ENCODE peak calls at places on chromosomes 2 and 18, in ten cellular contexts. C is CD4-positive, CD25-positive, alpha-beta regulatory T cell; M is IMR-90; I is hepatocyte; J is CD8-positive, alpha-beta memory T cell; A is heart right ventricle; O is adrenal gland; X is lower lobe of right lung; Y is aorta; H is A549. Q is an unnamed sample. For H3K9me3, the result is how much of the 10 kb centered on the place peaks cover.

GRCh38 chr2:144456680-144457079 is 63.2 kb downstream of the ZEB2 start:
- DNase-seq in C (no peak), M (peak), I (peak), J (no peak), A (peak), O (peak), X (no peak), Y (peak), H (peak), Q (no peak)

GRCh38 chr2:178523596-178524134 is 43.4 kb downstream of the PLEKHA3 start:
- DNase-seq in C (no peak), M (peak), I (peak), J (peak), A (no peak), O (no peak), X (no peak), Y (no peak), H (peak), Q (no peak)

GRCh38 chr2:64003239-64003638 is 16.0 kb downstream of the VPS54 start:
- DNase-seq in C (no peak), M (no peak), I (no peak), J (no peak), A (no peak), O (no peak), X (no peak), Y (no peak), H (no peak), Q (no peak)

GRCh38 chr2:199282309-199282708 is 175.4 kb downstream of the SATB2 start:
- DNase-seq in C (no peak), M (no peak), I (no peak), J (no peak), A (no peak), O (no peak), X (no peak), Y (no peak), H (no peak), Q (no peak)

GRCh38 chr2:241636182-241636982 is 576 bp downstream of the THAP4 start:
- DNase-seq in C (no peak), M (peak), I (peak), J (peak), A (peak), O (peak), X (peak), Y (peak), H (peak), Q (no peak)

GRCh38 chr2:224938670-224939309 is 103.5 kb downstream of the DOCK10 start:
- DNase-seq in C (no peak), M (peak), I (no peak), J (peak), A (no peak), O (no peak), X (no peak), Y (no peak), H (no peak), Q (no peak)

GRCh38 chr2:186256540-186256939 is 229.5 kb upstream of the ZC3H15 start:
- DNase-seq in C (no peak), M (peak), I (peak), J (no peak), A (no peak), O (no peak), X (no peak), Y (no peak), H (peak), Q (no peak)

GRCh38 chr2:74206180-74206688 is 7.8 kb downstream of the MTHFD2 start:
- DNase-seq in C (peak), M (peak), I (peak), J (peak), A (no peak), O (no peak), X (no peak), Y (no peak), H (no peak), Q (peak)

GRCh38 chr18:10286580-10287150 is 167.8 kb upstream of the APCDD1 start:
- DNase-seq in C (no peak), M (no peak), I (no peak), J (no peak), A (no peak), O (no peak), X (no peak), Y (no peak), H (no peak), Q (no peak)

GRCh38 chr2:26696352-26696816 is 3.9 kb downstream of the KCNK3 start:
- DNase-seq in C (no peak), M (peak), I (peak), J (no peak), A (no peak), O (peak), X (no peak), Y (peak), H (peak), Q (no peak)

GRCh38 chr2:197042613-197043248 is 116.2 kb upstream of the PGAP1 start:
- DNase-seq in C (no peak), M (peak), I (no peak), J (no peak), A (no peak), O (no peak), X (no peak), Y (no peak), H (no peak), Q (no peak)

GRCh38 chr2:39668576-39668975 is 2.9 kb downstream of the TMEM178A start:
- DNase-seq in C (no peak), M (no peak), I (no peak), J (no peak), A (no peak), O (no peak), X (no peak), Y (no peak), H (no peak), Q (no peak)

GRCh38 chr18:59022167-59022945 is 117.3 kb upstream of the SEC11C start:
- DNase-seq in C (no peak), M (no peak), I (no peak), J (no peak), A (no peak), O (no peak), X (no peak), Y (peak), H (no peak), Q (no peak)

GRCh38 chr2:58553937-58554336 is 312.8 kb upstream of the FANCL start:
- DNase-seq in C (no peak), M (no peak), I (no peak), J (no peak), A (no peak), O (no peak), X (no peak), Y (no peak), H (no peak), Q (no peak)

GRCh38 chr2:219109468-219109867 is 48.7 kb upstream of the IHH start:
- DNase-seq in C (no peak), M (no peak), I (peak), J (peak), A (no peak), O (no peak), X (peak), Y (no peak), H (no peak), Q (no peak)

GRCh38 chr2:174775586-174775985 is 11.3 kb upstream of the CHRNA1 start:
- DNase-seq in C (no peak), M (peak), I (peak), J (no peak), A (no peak), O (no peak), X (no peak), Y (no peak), H (no peak), Q (no peak)

GRCh38 chr2:85649201-85650190 is 18.5 kb downstream of the SFTPB start:
- DNase-seq in C (no peak), M (peak), I (no peak), J (no peak), A (no peak), O (no peak), X (no peak), Y (no peak), H (peak), Q (no peak)

GRCh38 chr2:75190271-75190990 is 8.9 kb downstream of the TACR1 start:
- DNase-seq in C (no peak), M (no peak), I (no peak), J (no peak), A (no peak), O (no peak), X (no peak), Y (no peak), H (no peak), Q (no peak)

GRCh38 chr2:129922571-129923264 is 56.7 kb upstream of the RAB6C start:
- DNase-seq in C (no peak), M (no peak), I (peak), J (no peak), A (no peak), O (no peak), X (no peak), Y (no peak), H (no peak), Q (no peak)

GRCh38 chr2:178530625-178531142 is 50.4 kb downstream of the PLEKHA3 start:
- DNase-seq in C (no peak), M (no peak), I (no peak), J (no peak), A (no peak), O (no peak), X (no peak), Y (no peak), H (no peak), Q (no peak)

GRCh38 chr2:26580751-26581150 is 60.4 kb downstream of the CIB4 start:
- DNase-seq in C (no peak), M (no peak), I (no peak), J (no peak), A (no peak), O (no peak), X (no peak), Y (peak), H (no peak), Q (no peak)

GRCh38 chr2:193496786-193497185 is 1302.1 kb upstream of the TMEFF2 start:
- DNase-seq in C (no peak), M (no peak), I (no peak), J (no peak), A (no peak), O (no peak), X (no peak), Y (no peak), H (no peak), Q (no peak)

GRCh38 chr2:241818943-241819270 is 9.9 kb downstream of the NEU4 start:
- DNase-seq in C (no peak), M (no peak), I (no peak), J (no peak), A (no peak), O (no peak), X (peak), Y (no peak), H (no peak), Q (no peak)

GRCh38 chr18:26421503-26421902 is 126.8 kb downstream of the KCTD1 start:
- DNase-seq in C (no peak), M (no peak), I (no peak), J (no peak), A (no peak), O (no peak), X (no peak), Y (no peak), H (no peak), Q (no peak)

DNA sequence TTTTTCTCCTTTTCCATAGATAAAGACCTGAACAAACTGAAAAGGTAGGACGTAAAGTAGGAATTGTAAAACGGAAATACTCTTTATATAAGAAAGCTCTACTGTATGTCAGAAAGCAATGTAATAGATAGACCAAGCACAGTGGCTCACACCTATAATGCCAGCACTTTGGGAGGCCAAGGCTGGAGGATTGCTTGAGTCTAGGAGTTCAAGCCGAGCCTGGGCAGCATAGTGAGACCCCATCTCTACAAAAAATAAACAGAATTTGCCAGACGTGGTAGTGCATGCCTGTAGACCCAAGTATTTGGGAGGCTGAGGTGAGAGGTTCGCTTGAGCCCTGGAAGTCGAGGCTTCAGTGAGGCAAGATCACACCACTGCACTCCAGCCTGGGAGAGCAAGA is 7.6 kb downstream of the ZNF397 start:
- DNase-seq in C (no peak), M (no peak), I (no peak), J (no peak), A (no peak), O (no peak), X (no peak), Y (no peak), H (no peak), Q (no peak)
- H3K9me3 ChIP-seq in C (under half), M (half or more), I (under half), J (under half), A (half or more), O (under half), X (under half), Y (under half), H (half or more), Q (under half)

DNA sequence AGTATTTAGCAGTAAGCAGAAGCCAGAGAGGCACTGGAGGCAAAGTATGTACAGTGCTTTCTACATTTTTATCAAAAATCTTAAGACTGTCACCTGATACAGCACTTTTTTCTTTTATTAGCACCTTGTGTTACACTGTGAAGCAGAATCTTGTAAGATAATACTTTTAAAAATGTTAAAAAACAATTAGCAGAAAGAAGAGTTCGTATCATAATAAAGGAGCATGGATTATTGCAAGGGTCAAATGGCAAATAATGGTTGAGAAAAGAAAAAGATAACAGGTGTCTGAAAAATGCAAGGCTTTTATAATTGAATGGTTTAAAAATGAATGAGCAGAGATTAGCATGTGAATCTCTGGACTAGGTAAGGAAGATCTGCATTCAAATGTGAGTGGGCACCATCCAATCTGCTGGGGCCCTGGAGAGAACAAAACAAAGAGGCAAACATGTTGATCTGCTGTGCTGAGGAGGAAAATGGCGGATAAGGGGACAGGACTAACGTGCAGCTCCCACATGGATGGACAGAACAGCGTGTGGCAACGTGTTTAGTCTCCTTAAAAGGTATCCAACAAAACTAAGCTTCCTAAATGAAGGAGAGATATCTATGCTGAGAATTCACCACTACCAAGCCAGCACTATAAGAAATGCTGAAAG is 9.5 kb downstream of the CEBPZOS start:
- DNase-seq in C (no peak), M (no peak), I (no peak), J (no peak), A (no peak), O (no peak), X (no peak), Y (no peak), H (no peak), Q (no peak)
- H3K9me3 ChIP-seq in C (under half), M (under half), I (under half), J (under half), A (under half), O (under half), X (under half), Y (under half), H (half or more), Q (under half)

GRCh38 chr2:89780318-89780717 is 1088.8 kb downstream of the RPIA start:
- DNase-seq in C (no peak), M (no peak), I (no peak), J (no peak), A (no peak), O (no peak), X (no peak), Y (no peak), H (no peak), Q (no peak)
- H3K9me3 ChIP-seq in C (under half), M (half or more), I (half or more), J (half or more), A (half or more), O (under half), X (half or more), Y (under half), H (under half), Q (under half)

DNA sequence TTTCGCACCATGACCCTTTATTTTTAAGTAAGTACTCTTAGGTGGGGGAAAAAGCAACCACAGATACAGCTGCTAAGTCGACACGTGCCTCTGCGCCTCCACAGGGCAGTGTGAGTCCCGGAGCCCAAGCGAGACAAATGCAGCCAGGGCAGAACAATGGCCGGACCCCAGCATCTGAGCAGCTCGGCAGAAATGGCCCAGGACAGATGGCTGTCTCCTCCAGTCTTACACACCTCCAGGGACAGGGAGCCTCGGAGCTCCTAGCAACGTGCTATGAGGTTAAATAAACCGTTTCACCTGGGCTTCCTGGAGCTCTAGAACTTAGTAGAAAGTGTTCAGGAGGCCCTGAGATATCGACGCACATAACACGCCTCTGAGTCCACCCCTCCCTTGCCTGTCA is 47.3 kb upstream of the SALL3 start:
- DNase-seq in C (no peak), M (no peak), I (no peak), J (no peak), A (no peak), O (no peak), X (no peak), Y (no peak), H (no peak), Q (no peak)
- H3K9me3 ChIP-seq in C (under half), M (under half), I (under half), J (under half), A (under half), O (under half), X (under half), Y (under half), H (under half), Q (under half)

DNA sequence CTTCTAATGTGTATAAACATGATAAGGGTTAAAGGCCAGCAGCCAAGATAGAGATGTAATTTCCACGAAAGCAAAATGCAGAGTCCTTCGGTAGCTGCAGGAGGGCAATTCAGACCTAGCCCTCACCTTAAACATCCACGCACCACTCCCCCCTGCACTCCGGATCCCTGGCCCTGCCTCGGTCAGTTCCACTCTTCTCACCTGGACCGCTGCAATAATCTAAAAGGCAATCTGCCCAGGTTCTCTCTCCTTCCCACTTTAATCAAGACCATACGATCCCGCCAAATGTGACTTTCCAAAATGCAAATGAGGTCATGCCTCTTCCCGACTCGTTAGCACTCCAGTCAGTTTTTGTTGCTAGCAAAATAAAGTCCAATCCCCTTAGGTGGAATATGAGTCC is 485.2 kb downstream of the EIPR1 start:
- DNase-seq in C (no peak), M (no peak), I (no peak), J (no peak), A (no peak), O (no peak), X (no peak), Y (no peak), H (no peak), Q (no peak)
- H3K9me3 ChIP-seq in C (under half), M (under half), I (under half), J (under half), A (under half), O (under half), X (under half), Y (under half), H (under half), Q (under half)

DNA sequence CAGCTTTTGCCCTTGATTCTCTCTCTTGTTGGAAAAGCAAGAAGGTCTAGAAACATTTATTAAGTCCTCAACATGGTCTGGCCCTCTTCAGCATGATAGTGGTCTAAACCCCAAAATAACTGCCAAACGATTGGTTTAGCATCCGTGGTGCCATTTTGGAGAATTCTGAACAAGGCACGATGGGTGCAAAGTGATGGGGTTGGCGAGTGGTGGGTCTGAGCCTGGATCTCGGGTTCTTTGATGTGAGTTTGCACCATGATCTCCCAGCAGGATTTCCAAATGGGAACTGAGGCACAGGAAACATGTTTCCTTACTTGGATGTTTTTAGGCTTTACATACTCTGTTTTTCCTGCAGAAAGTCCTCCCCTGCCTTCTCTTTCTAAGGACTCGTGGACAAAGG is 240.3 kb downstream of the MYCN start:
- DNase-seq in C (no peak), M (no peak), I (no peak), J (no peak), A (no peak), O (no peak), X (no peak), Y (no peak), H (no peak), Q (no peak)
- H3K9me3 ChIP-seq in C (under half), M (under half), I (under half), J (under half), A (under half), O (under half), X (under half), Y (under half), H (under half), Q (under half)

GRCh38 chr2:190540048-190540447 is 5.5 kb upstream of the NEMP2 start:
- DNase-seq in C (no peak), M (no peak), I (no peak), J (no peak), A (no peak), O (no peak), X (no peak), Y (no peak), H (no peak), Q (no peak)
- H3K9me3 ChIP-seq in C (under half), M (under half), I (under half), J (under half), A (half or more), O (under half), X (under half), Y (under half), H (under half), Q (under half)

Q was measured in T-helper 17 cell.